ENCODE peak calls at places on chromosomes 11 and 22, in seven cellular contexts. P is GM23338; O is colonic mucosa; B is effector memory CD4-positive, alpha-beta T cell; X is CD8-positive, alpha-beta memory T cell; R is Peyer's patch; T is ovary. Q is an unnamed sample.

GRCh38 chr11:47514825-47515647 is 37.9 kb downstream of the CELF1 start:
- DNase-seq in P (peak), O (no peak), B (no peak), X (no peak), R (no peak), T (no peak), Q (no peak)

GRCh38 chr11:93662177-93662575 is 694 bp downstream of the CEP295 start:
- DNase-seq in P (peak), O (no peak), B (no peak), X (no peak), R (no peak), T (no peak), Q (no peak)

GRCh38 chr11:130573767-130574166 is 125.3 kb downstream of the ADAMTS15 start:
- DNase-seq in P (no peak), O (no peak), B (no peak), X (no peak), R (no peak), T (no peak), Q (no peak)

GRCh38 chr22:39183991-39184585 is 31.6 kb upstream of the CBX7 start:
- DNase-seq in P (peak), O (no peak), B (no peak), X (no peak), R (no peak), T (no peak), Q (no peak)

GRCh38 chr22:28813772-28814518 is 13.6 kb upstream of the XBP1 start:
- DNase-seq in P (no peak), O (peak), B (no peak), X (no peak), R (no peak), T (no peak), Q (no peak)

GRCh38 chr22:17411213-17411612 is 42.0 kb downstream of the CECR2 start:
- DNase-seq in P (no peak), O (no peak), B (no peak), X (no peak), R (no peak), T (no peak), Q (no peak)

GRCh38 chr11:92284558-92284957 is 59.9 kb downstream of the FAT3 start:
- DNase-seq in P (no peak), O (no peak), B (no peak), X (no peak), R (no peak), T (no peak), Q (no peak)

GRCh38 chr22:41935015-41935908 is 8.7 kb upstream of the TNFRSF13C start:
- DNase-seq in P (no peak), O (no peak), B (no peak), X (no peak), R (no peak), T (no peak), Q (no peak)

GRCh38 chr11:68903288-68903630 is 373 bp downstream of the MRPL21 start:
- DNase-seq in P (no peak), O (no peak), B (no peak), X (no peak), R (no peak), T (no peak), Q (no peak)

GRCh38 chr22:32307617-32308016 is 50.0 kb upstream of the RFPL3 start:
- DNase-seq in P (no peak), O (no peak), B (no peak), X (no peak), R (no peak), T (no peak), Q (no peak)

GRCh38 chr11:101363706-101364275 is 220.0 kb downstream of the TRPC6 start:
- DNase-seq in P (no peak), O (no peak), B (no peak), X (no peak), R (no peak), T (no peak), Q (no peak)

GRCh38 chr11:61445535-61445934 is 15.6 kb downstream of the SDHAF2 start:
- DNase-seq in P (no peak), O (no peak), B (no peak), X (no peak), R (no peak), T (no peak), Q (no peak)

GRCh38 chr11:75286826-75287465 is 46.4 kb downstream of the TPBGL start:
- DNase-seq in P (no peak), O (no peak), B (no peak), X (no peak), R (no peak), T (no peak), Q (no peak)

GRCh38 chr22:25148149-25148691 is 51.4 kb upstream of the CRYBB3 start:
- DNase-seq in P (peak), O (peak), B (no peak), X (no peak), R (peak), T (no peak), Q (no peak)

GRCh38 chr11:112440518-112440917 is 179.9 kb upstream of the PLET1 start:
- DNase-seq in P (peak), O (no peak), B (no peak), X (no peak), R (no peak), T (no peak), Q (no peak)

GRCh38 chr11:72642815-72643511 is 31.3 kb downstream of the PDE2A start:
- DNase-seq in P (peak), O (peak), B (peak), X (peak), R (peak), T (peak), Q (peak)

GRCh38 chr11:10592331-10592730 is 23.9 kb upstream of the LYVE1 start:
- DNase-seq in P (no peak), O (no peak), B (no peak), X (no peak), R (no peak), T (no peak), Q (no peak)
- H3K27ac ChIP-seq in P (no peak), O (no peak), B (no peak), X (no peak), R (no peak), T (no peak), Q (no peak)

GRCh38 chr11:28209906-28210305 is 101.7 kb downstream of the METTL15 start:
- DNase-seq in P (no peak), O (no peak), B (no peak), X (no peak), R (no peak), T (no peak), Q (no peak)
- H3K4me3 ChIP-seq in P (no peak), O (no peak), B (no peak), X (no peak), R (no peak), T (no peak), Q (no peak)

DNA sequence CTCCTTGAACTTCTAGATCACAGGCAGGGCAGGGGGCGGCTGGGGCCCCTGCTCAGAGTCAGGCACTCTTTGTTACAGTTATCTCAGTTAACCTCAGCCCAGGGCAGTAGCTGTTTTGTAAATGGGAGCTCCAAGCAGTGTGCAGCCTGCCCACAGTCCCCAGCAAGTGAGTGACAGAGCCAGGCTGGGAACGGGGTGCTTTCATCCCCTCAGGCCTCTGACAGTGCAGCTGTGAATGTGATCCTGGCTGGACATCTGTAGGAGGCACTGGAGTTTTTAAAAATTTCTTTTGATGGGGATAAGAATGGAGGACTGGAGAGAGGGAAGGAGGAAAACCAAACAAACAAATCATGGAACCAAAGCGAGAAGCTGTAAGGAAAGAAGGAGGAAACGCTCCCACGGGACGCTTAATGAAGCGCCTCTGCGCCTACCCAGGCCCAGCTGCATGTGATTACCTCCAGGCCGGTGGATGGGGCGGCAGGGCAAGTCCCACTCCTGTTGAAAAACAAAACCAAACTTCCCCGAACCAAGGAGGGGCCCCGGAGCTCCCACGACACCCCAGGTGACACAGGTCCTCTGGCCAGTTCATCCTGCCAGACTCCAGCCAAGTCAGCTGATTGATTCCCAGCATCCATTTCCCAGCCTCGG is 40.6 kb downstream of the SCUBE1 start:
- DNase-seq in P (no peak), O (no peak), B (no peak), X (no peak), R (no peak), T (no peak), Q (no peak)
- H3K27ac ChIP-seq in P (no peak), O (no peak), B (no peak), X (no peak), R (no peak), T (no peak), Q (no peak)

GRCh38 chr11:19075636-19076035 is 15.1 kb upstream of the MRGPRX2 start:
- DNase-seq in P (no peak), O (no peak), B (no peak), X (no peak), R (no peak), T (no peak), Q (no peak)

GRCh38 chr11:19073454-19074415 is 13.2 kb upstream of the MRGPRX2 start:
- DNase-seq in P (peak), O (no peak), B (no peak), X (no peak), R (no peak), T (no peak), Q (no peak)

GRCh38 chr11:19072464-19072863 is 11.9 kb upstream of the MRGPRX2 start:
- DNase-seq in P (no peak), O (peak), B (no peak), X (no peak), R (peak), T (no peak), Q (no peak)

GRCh38 chr11:19076744-19077589 is 16.4 kb upstream of the MRGPRX2 start:
- DNase-seq in P (peak), O (peak), B (peak), X (peak), R (peak), T (no peak), Q (peak)

GRCh38 chr11:19071255-19071654 is 10.7 kb upstream of the MRGPRX2 start:
- DNase-seq in P (peak), O (peak), B (peak), X (peak), R (peak), T (peak), Q (peak)
- H3K4me3 ChIP-seq in P (peak), O (no peak), B (no peak), X (no peak), R (no peak), T (no peak), Q (no peak)

GRCh38 chr11:14643697-14644395 is at the start of gene PDE3B:
- DNase-seq in P (peak), O (peak), B (peak), X (peak), R (peak), T (peak), Q (peak)
- H3K27ac ChIP-seq in P (no peak), O (peak), B (peak), X (peak), R (peak), T (no peak), Q (peak)